ENCODE peak calls at places on chromosome 10, in eight cellular contexts. One of them, this sample, is unnamed.

GRCh38 chr10:60964257-60965235 is 20.6 kb upstream of the RHOBTB1 start:
- DNase-seq in DND-41: peak; percentile 63
- DNase-seq in colonic mucosa: peak; percentile 75
- DNase-seq in mesothelial cell of epicardium: peak; percentile 22
- DNase-seq in AG04449: peak; percentile 51
- DNase-seq in PC-3: peak; percentile 98
- DNase-seq in CD4-positive, alpha-beta T cell: peak; percentile 22
- DNase-seq in GM23338: peak; percentile 83
- DNase-seq in this sample: peak; percentile 64

GRCh38 chr10:118592675-118593330 is 2.6 kb downstream of the PRLHR start:
- DNase-seq in PC-3: no peak
- DNase-seq in colonic mucosa: no peak
- DNase-seq in GM23338: no peak
- DNase-seq in DND-41: no peak
- DNase-seq in AG04449: no peak
- DNase-seq in mesothelial cell of epicardium: no peak
- DNase-seq in CD4-positive, alpha-beta T cell: no peak
- DNase-seq in this sample: no peak

GRCh38 chr10:21532694-21533576 is 1.1 kb upstream of the MLLT10 start:
- DNase-seq in CD4-positive, alpha-beta T cell: no peak
- DNase-seq in DND-41: no peak
- DNase-seq in PC-3: no peak
- DNase-seq in AG04449: no peak
- DNase-seq in colonic mucosa: no peak
- DNase-seq in mesothelial cell of epicardium: no peak
- DNase-seq in GM23338: no peak
- DNase-seq in this sample: no peak

GRCh38 chr10:14954934-14955333 is 1.0 kb upstream of the DCLRE1C start:
- DNase-seq in DND-41: no peak
- DNase-seq in mesothelial cell of epicardium: no peak
- DNase-seq in PC-3: no peak
- DNase-seq in AG04449: no peak
- DNase-seq in GM23338: no peak
- DNase-seq in colonic mucosa: no peak
- DNase-seq in CD4-positive, alpha-beta T cell: no peak
- DNase-seq in this sample: no peak

GRCh38 chr10:123136806-123137642 is 1.3 kb downstream of the HMX3 start:
- DNase-seq in PC-3: no peak
- DNase-seq in AG04449: no peak
- DNase-seq in GM23338: peak; percentile 69
- DNase-seq in DND-41: no peak
- DNase-seq in CD4-positive, alpha-beta T cell: no peak
- DNase-seq in colonic mucosa: no peak
- DNase-seq in mesothelial cell of epicardium: no peak
- DNase-seq in this sample: peak; percentile 56

GRCh38 chr10:72096115-72097000 is 8.0 kb upstream of the SPOCK2 start:
- DNase-seq in AG04449: peak; percentile 1
- DNase-seq in mesothelial cell of epicardium: no peak
- DNase-seq in GM23338: no peak
- DNase-seq in DND-41: no peak
- DNase-seq in CD4-positive, alpha-beta T cell: no peak
- DNase-seq in colonic mucosa: no peak
- DNase-seq in PC-3: no peak
- DNase-seq in this sample: peak; percentile 63

GRCh38 chr10:96747734-96748550 is 27.6 kb upstream of the PIK3AP1 start:
- DNase-seq in PC-3: peak; percentile 7
- DNase-seq in CD4-positive, alpha-beta T cell: no peak
- DNase-seq in GM23338: no peak
- DNase-seq in AG04449: no peak
- DNase-seq in colonic mucosa: peak; percentile 28
- DNase-seq in DND-41: no peak
- DNase-seq in mesothelial cell of epicardium: no peak
- DNase-seq in this sample: peak; percentile 50

GRCh38 chr10:96767611-96768010 is 47.3 kb upstream of the PIK3AP1 start:
- DNase-seq in mesothelial cell of epicardium: no peak
- DNase-seq in colonic mucosa: no peak
- DNase-seq in GM23338: no peak
- DNase-seq in AG04449: no peak
- DNase-seq in PC-3: peak; percentile 41
- DNase-seq in DND-41: no peak
- DNase-seq in CD4-positive, alpha-beta T cell: no peak
- DNase-seq in this sample: no peak

GRCh38 chr10:87915989-87916388 is 52.6 kb downstream of the PTEN start:
- DNase-seq in GM23338: no peak
- DNase-seq in PC-3: no peak
- DNase-seq in mesothelial cell of epicardium: no peak
- DNase-seq in DND-41: no peak
- DNase-seq in CD4-positive, alpha-beta T cell: no peak
- DNase-seq in AG04449: no peak
- DNase-seq in colonic mucosa: no peak
- DNase-seq in this sample: no peak

GRCh38 chr10:93074137-93074596 is 474 bp downstream of the CYP26A1 start:
- DNase-seq in GM23338: peak; percentile 71
- DNase-seq in mesothelial cell of epicardium: no peak
- DNase-seq in colonic mucosa: no peak
- DNase-seq in AG04449: no peak
- DNase-seq in PC-3: peak; percentile 18
- DNase-seq in CD4-positive, alpha-beta T cell: no peak
- DNase-seq in DND-41: no peak
- DNase-seq in this sample: no peak
- TF ChIP-seq CTCF in GM23338: no peak
- TF ChIP-seq CTCF in mesothelial cell of epicardium: no peak
- TF ChIP-seq CTCF in colonic mucosa: no peak
- TF ChIP-seq CTCF in AG04449: no peak
- TF ChIP-seq CTCF in PC-3: no peak
- TF ChIP-seq CTCF in CD4-positive, alpha-beta T cell: no peak
- TF ChIP-seq CTCF in DND-41: peak; percentile 40
- TF ChIP-seq CTCF in this sample: no peak

DNA sequence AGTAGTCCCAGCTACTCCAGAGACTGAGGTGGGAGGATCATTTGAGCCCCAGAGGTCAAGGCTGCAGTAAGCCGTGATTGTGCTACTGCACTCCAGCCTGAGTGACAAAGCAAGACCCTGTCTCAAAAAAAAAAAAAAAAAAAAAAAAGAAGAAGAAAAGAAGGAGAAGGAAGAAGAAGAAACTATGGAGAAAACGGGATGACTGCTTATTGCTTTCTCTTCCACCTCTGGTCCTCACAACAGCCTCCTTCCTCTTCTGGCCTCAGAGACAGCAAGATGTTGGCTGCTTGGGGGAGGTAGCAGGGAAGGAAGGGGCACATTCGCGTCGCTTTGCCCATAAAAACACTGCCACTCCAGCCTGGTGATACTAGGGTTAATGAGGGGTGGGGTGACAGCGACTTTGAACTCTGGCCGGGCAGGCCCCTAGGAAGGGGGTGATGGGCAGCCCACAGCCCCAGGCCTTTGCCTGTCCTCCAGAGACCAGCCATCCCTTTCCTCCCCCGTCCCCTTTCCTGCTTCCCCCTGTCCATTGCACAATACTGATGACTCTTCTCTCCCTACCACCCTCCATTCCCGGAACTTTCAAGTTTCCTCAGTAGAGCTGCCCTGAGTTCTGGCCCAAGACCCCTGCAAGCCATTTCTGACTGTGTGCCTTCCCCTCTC is 2.0 kb upstream of the CUEDC2 start:
- DNase-seq in AG04449: no peak
- DNase-seq in CD4-positive, alpha-beta T cell: no peak
- DNase-seq in colonic mucosa: no peak
- DNase-seq in mesothelial cell of epicardium: no peak
- DNase-seq in DND-41: no peak
- DNase-seq in GM23338: no peak
- DNase-seq in PC-3: no peak
- DNase-seq in this sample: peak; percentile 30
- TF ChIP-seq CTCF in AG04449: no peak
- TF ChIP-seq CTCF in CD4-positive, alpha-beta T cell: no peak
- TF ChIP-seq CTCF in colonic mucosa: no peak
- TF ChIP-seq CTCF in mesothelial cell of epicardium: no peak
- TF ChIP-seq CTCF in DND-41: no peak
- TF ChIP-seq CTCF in GM23338: no peak
- TF ChIP-seq CTCF in PC-3: no peak
- TF ChIP-seq CTCF in this sample: no peak

DNA sequence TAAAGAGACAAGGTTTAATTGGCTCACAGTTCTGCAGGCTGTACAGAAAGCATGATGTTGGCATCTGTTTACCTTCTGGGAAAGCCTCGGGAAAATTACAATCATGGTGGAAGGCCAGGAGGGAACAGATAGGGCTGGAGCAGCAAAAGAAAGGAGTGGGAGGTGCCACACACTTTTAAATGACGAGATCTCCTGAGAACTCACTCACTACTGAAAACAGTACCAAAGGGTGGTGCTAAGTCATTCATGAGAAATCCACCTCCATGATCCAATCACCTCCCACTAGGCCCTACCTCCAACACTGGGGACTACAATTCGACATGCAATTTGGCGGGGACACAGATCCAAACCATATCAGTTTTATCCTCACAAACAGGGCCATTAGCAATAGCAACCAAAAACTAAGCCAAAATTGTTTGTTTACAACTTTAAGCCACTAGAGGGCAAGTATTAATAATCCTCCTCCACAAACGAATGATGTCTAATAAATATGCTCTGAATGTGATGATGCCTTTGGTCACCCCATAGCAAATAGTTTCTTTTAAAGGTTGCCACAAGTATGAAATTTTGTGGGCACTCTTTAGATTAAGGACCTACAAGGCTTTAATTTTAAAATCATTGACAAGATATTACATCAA is 129.2 kb upstream of the NRBF2 start:
- DNase-seq in PC-3: peak; percentile 87
- DNase-seq in AG04449: no peak
- DNase-seq in DND-41: no peak
- DNase-seq in CD4-positive, alpha-beta T cell: no peak
- DNase-seq in GM23338: peak; percentile 35
- DNase-seq in colonic mucosa: no peak
- DNase-seq in mesothelial cell of epicardium: no peak
- DNase-seq in this sample: no peak
- TF ChIP-seq CTCF in PC-3: peak; percentile 99
- TF ChIP-seq CTCF in AG04449: peak; percentile 22
- TF ChIP-seq CTCF in DND-41: peak; percentile 31
- TF ChIP-seq CTCF in CD4-positive, alpha-beta T cell: peak; percentile 20
- TF ChIP-seq CTCF in GM23338: peak; percentile 65
- TF ChIP-seq CTCF in colonic mucosa: no peak
- TF ChIP-seq CTCF in mesothelial cell of epicardium: peak; percentile 42
- TF ChIP-seq CTCF in this sample: peak; percentile 25

DNA sequence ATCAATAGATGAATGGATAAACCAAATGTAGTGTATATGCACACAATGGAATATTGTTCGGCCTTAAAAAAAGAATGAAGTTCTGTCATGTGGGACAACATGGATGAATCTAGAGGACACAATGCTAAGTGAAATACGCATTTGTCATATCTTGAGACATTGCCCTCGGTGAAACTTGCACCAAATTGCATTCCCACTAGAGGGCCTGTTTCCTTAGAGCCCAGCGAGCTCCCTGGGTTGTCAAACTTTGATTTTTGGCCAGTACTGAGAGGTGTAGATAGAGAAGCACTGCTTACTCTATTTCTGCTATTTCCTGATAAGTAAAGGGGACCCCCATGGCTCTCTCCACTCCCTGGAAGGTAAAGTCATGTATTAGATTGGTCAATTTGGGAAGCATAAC is 157.1 kb downstream of the GPAM start:
- DNase-seq in CD4-positive, alpha-beta T cell: no peak
- DNase-seq in GM23338: peak; percentile 53
- DNase-seq in DND-41: no peak
- DNase-seq in AG04449: no peak
- DNase-seq in mesothelial cell of epicardium: no peak
- DNase-seq in colonic mucosa: no peak
- DNase-seq in PC-3: peak; percentile 19
- DNase-seq in this sample: no peak
- TF ChIP-seq CTCF in CD4-positive, alpha-beta T cell: no peak
- TF ChIP-seq CTCF in GM23338: peak; percentile 58
- TF ChIP-seq CTCF in DND-41: peak; percentile 13
- TF ChIP-seq CTCF in AG04449: no peak
- TF ChIP-seq CTCF in mesothelial cell of epicardium: no peak
- TF ChIP-seq CTCF in colonic mucosa: no peak
- TF ChIP-seq CTCF in PC-3: peak; percentile 47
- TF ChIP-seq CTCF in this sample: no peak

DNA sequence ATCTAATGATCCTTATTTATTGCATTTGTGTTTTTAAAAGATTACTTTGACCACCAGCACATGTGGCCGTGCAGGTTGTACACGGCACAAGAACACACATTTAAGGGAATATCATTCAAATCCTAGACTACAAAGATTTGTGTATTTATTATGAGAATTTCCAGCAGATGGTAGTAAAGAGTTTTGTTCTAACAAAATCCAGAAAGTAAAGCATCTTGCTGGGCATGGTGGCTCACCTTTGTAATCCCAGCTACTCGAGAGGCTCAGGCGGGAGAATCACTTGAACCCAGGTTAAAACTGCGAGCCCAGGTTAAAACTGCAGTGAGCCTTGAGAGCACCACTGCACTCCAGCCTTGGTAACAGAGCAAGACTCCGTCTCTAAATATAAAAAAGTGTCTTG is 31.5 kb downstream of the MACROH2A2 start:
- DNase-seq in GM23338: no peak
- DNase-seq in PC-3: peak; percentile 50
- DNase-seq in DND-41: no peak
- DNase-seq in CD4-positive, alpha-beta T cell: no peak
- DNase-seq in mesothelial cell of epicardium: no peak
- DNase-seq in colonic mucosa: no peak
- DNase-seq in AG04449: no peak
- DNase-seq in this sample: no peak
- TF ChIP-seq CTCF in GM23338: no peak
- TF ChIP-seq CTCF in PC-3: peak; percentile 50
- TF ChIP-seq CTCF in DND-41: no peak
- TF ChIP-seq CTCF in CD4-positive, alpha-beta T cell: peak; percentile 36
- TF ChIP-seq CTCF in mesothelial cell of epicardium: no peak
- TF ChIP-seq CTCF in colonic mucosa: no peak
- TF ChIP-seq CTCF in AG04449: no peak
- TF ChIP-seq CTCF in this sample: no peak

This sample was measured in activated CD8-positive, alpha-beta T cell treated with anti-CD3 and anti-CD28 coated beads for 36 hours.